ENCODE peak calls at places on chromosomes 12 and 14, in six cellular contexts. One of them, this sample, is unnamed.

GRCh38 chr14:100665518-100666032 is 61.1 kb upstream of the DLK1 start:
- DNase-seq in effector memory CD4-positive, alpha-beta T cell: no peak
- DNase-seq in T-cell: no peak
- DNase-seq in tibial nerve: no peak
- DNase-seq in sciatic nerve: no peak
- DNase-seq in fibroblast of lung: peak; percentile 21
- DNase-seq in this sample: no peak

GRCh38 chr14:59308706-59309105 is 120.2 kb downstream of the DAAM1 start:
- DNase-seq in tibial nerve: no peak
- DNase-seq in effector memory CD4-positive, alpha-beta T cell: no peak
- DNase-seq in fibroblast of lung: no peak
- DNase-seq in sciatic nerve: no peak
- DNase-seq in T-cell: no peak
- DNase-seq in this sample: no peak

GRCh38 chr14:103372552-103373304 is 12.5 kb upstream of the MARK3 start:
- DNase-seq in sciatic nerve: peak; percentile 53
- DNase-seq in fibroblast of lung: peak; percentile 89
- DNase-seq in T-cell: no peak
- DNase-seq in effector memory CD4-positive, alpha-beta T cell: no peak
- DNase-seq in tibial nerve: no peak
- DNase-seq in this sample: no peak

GRCh38 chr12:114995891-114996290 is 311.9 kb upstream of the TBX3 start:
- DNase-seq in fibroblast of lung: peak; percentile 54
- DNase-seq in tibial nerve: no peak
- DNase-seq in T-cell: no peak
- DNase-seq in effector memory CD4-positive, alpha-beta T cell: no peak
- DNase-seq in sciatic nerve: no peak
- DNase-seq in this sample: no peak

GRCh38 chr12:11635341-11635740 is 14.1 kb upstream of the ETV6 start:
- DNase-seq in effector memory CD4-positive, alpha-beta T cell: no peak
- DNase-seq in T-cell: no peak
- DNase-seq in tibial nerve: no peak
- DNase-seq in sciatic nerve: no peak
- DNase-seq in fibroblast of lung: no peak
- DNase-seq in this sample: no peak

GRCh38 chr12:18807714-18808113 is 69.8 kb downstream of the CAPZA3 start:
- DNase-seq in sciatic nerve: no peak
- DNase-seq in T-cell: no peak
- DNase-seq in tibial nerve: no peak
- DNase-seq in fibroblast of lung: no peak
- DNase-seq in effector memory CD4-positive, alpha-beta T cell: no peak
- DNase-seq in this sample: no peak

GRCh38 chr12:108129017-108129812 is at the start of gene WSCD2:
- DNase-seq in effector memory CD4-positive, alpha-beta T cell: no peak
- DNase-seq in sciatic nerve: no peak
- DNase-seq in fibroblast of lung: no peak
- DNase-seq in T-cell: no peak
- DNase-seq in tibial nerve: peak; percentile 28
- DNase-seq in this sample: no peak

GRCh38 chr12:110923692-110924334 is 3.4 kb upstream of the MYL2 start:
- DNase-seq in tibial nerve: no peak
- DNase-seq in effector memory CD4-positive, alpha-beta T cell: no peak
- DNase-seq in T-cell: no peak
- DNase-seq in fibroblast of lung: no peak
- DNase-seq in sciatic nerve: no peak
- DNase-seq in this sample: no peak

GRCh38 chr14:104891121-104891551 is 26.1 kb downstream of the CEP170B start:
- DNase-seq in sciatic nerve: no peak
- DNase-seq in T-cell: no peak
- DNase-seq in tibial nerve: no peak
- DNase-seq in effector memory CD4-positive, alpha-beta T cell: no peak
- DNase-seq in fibroblast of lung: no peak
- DNase-seq in this sample: no peak

GRCh38 chr12:3428631-3429030 is 62.4 kb upstream of the PRMT8 start:
- DNase-seq in effector memory CD4-positive, alpha-beta T cell: no peak
- DNase-seq in tibial nerve: no peak
- DNase-seq in fibroblast of lung: no peak
- DNase-seq in T-cell: no peak
- DNase-seq in sciatic nerve: no peak
- DNase-seq in this sample: no peak

GRCh38 chr14:36442824-36443241 is 77.2 kb downstream of the NKX2-1 start:
- DNase-seq in fibroblast of lung: no peak
- DNase-seq in tibial nerve: no peak
- DNase-seq in sciatic nerve: no peak
- DNase-seq in effector memory CD4-positive, alpha-beta T cell: no peak
- DNase-seq in T-cell: no peak
- DNase-seq in this sample: no peak

GRCh38 chr12:68036642-68037041 is 47.4 kb downstream of the IFNG-AS1 start:
- DNase-seq in effector memory CD4-positive, alpha-beta T cell: no peak
- DNase-seq in fibroblast of lung: no peak
- DNase-seq in tibial nerve: no peak
- DNase-seq in T-cell: no peak
- DNase-seq in sciatic nerve: no peak
- DNase-seq in this sample: no peak

GRCh38 chr12:68495666-68496065 is 115.0 kb upstream of the RAP1B start:
- DNase-seq in effector memory CD4-positive, alpha-beta T cell: no peak
- DNase-seq in fibroblast of lung: peak; percentile 18
- DNase-seq in T-cell: no peak
- DNase-seq in sciatic nerve: no peak
- DNase-seq in tibial nerve: no peak
- DNase-seq in this sample: no peak

GRCh38 chr12:80648866-80649265 is 58.6 kb upstream of the MYF6 start:
- DNase-seq in effector memory CD4-positive, alpha-beta T cell: no peak
- DNase-seq in T-cell: no peak
- DNase-seq in sciatic nerve: no peak
- DNase-seq in fibroblast of lung: peak; percentile 78
- DNase-seq in tibial nerve: no peak
- DNase-seq in this sample: no peak

GRCh38 chr14:105508601-105509000 is 17.6 kb downstream of the TEDC1 start:
- DNase-seq in T-cell: no peak
- DNase-seq in sciatic nerve: no peak
- DNase-seq in tibial nerve: no peak
- DNase-seq in effector memory CD4-positive, alpha-beta T cell: no peak
- DNase-seq in fibroblast of lung: no peak
- DNase-seq in this sample: no peak

GRCh38 chr14:30131698-30132097 is 204.1 kb upstream of the PRKD1 start:
- DNase-seq in effector memory CD4-positive, alpha-beta T cell: no peak
- DNase-seq in tibial nerve: no peak
- DNase-seq in T-cell: no peak
- DNase-seq in fibroblast of lung: no peak
- DNase-seq in sciatic nerve: no peak
- DNase-seq in this sample: no peak

GRCh38 chr12:122861586-122861970 is 26.3 kb downstream of the HIP1R start:
- DNase-seq in sciatic nerve: no peak
- DNase-seq in fibroblast of lung: no peak
- DNase-seq in effector memory CD4-positive, alpha-beta T cell: no peak
- DNase-seq in T-cell: no peak
- DNase-seq in tibial nerve: no peak
- DNase-seq in this sample: no peak

GRCh38 chr14:69904246-69904645 is 25.0 kb downstream of the SMOC1 start:
- DNase-seq in sciatic nerve: no peak
- DNase-seq in fibroblast of lung: no peak
- DNase-seq in tibial nerve: no peak
- DNase-seq in effector memory CD4-positive, alpha-beta T cell: no peak
- DNase-seq in T-cell: no peak
- DNase-seq in this sample: no peak

GRCh38 chr14:73753043-73753886 is 39.1 kb upstream of the PNMA1 start:
- DNase-seq in tibial nerve: no peak
- DNase-seq in fibroblast of lung: no peak
- DNase-seq in T-cell: peak; percentile 59
- DNase-seq in sciatic nerve: no peak
- DNase-seq in effector memory CD4-positive, alpha-beta T cell: no peak
- DNase-seq in this sample: no peak

GRCh38 chr12:15584366-15585041 is 204.7 kb downstream of the EPS8 start:
- DNase-seq in effector memory CD4-positive, alpha-beta T cell: no peak
- DNase-seq in tibial nerve: peak; percentile 49
- DNase-seq in T-cell: peak; percentile 34
- DNase-seq in fibroblast of lung: peak; percentile 90
- DNase-seq in sciatic nerve: no peak
- DNase-seq in this sample: no peak

GRCh38 chr12:110349521-110350151 is 53.9 kb downstream of the ANAPC7 start:
- DNase-seq in tibial nerve: no peak
- DNase-seq in fibroblast of lung: no peak
- DNase-seq in T-cell: peak; percentile 51
- DNase-seq in sciatic nerve: no peak
- DNase-seq in effector memory CD4-positive, alpha-beta T cell: no peak
- DNase-seq in this sample: no peak

GRCh38 chr12:124040286-124040685 is 67.3 kb downstream of the ZNF664 start:
- DNase-seq in fibroblast of lung: no peak
- DNase-seq in sciatic nerve: no peak
- DNase-seq in effector memory CD4-positive, alpha-beta T cell: no peak
- DNase-seq in T-cell: no peak
- DNase-seq in tibial nerve: no peak
- DNase-seq in this sample: no peak

GRCh38 chr12:101859664-101860607 is 17.4 kb upstream of the DRAM1 start:
- DNase-seq in sciatic nerve: no peak
- DNase-seq in fibroblast of lung: no peak
- DNase-seq in T-cell: no peak
- DNase-seq in effector memory CD4-positive, alpha-beta T cell: no peak
- DNase-seq in tibial nerve: no peak
- DNase-seq in this sample: no peak

GRCh38 chr14:45990252-45990651 is 661.3 kb downstream of the RPL10L start:
- DNase-seq in sciatic nerve: no peak
- DNase-seq in fibroblast of lung: no peak
- DNase-seq in effector memory CD4-positive, alpha-beta T cell: no peak
- DNase-seq in tibial nerve: no peak
- DNase-seq in T-cell: no peak
- DNase-seq in this sample: no peak

GRCh38 chr14:36214476-36215216 is 38.1 kb upstream of the PTCSC3 start:
- DNase-seq in fibroblast of lung: no peak
- DNase-seq in effector memory CD4-positive, alpha-beta T cell: no peak
- DNase-seq in sciatic nerve: no peak
- DNase-seq in T-cell: no peak
- DNase-seq in tibial nerve: no peak
- DNase-seq in this sample: no peak

GRCh38 chr14:60653388-60653690 is 4.1 kb upstream of the SIX1 start:
- DNase-seq in fibroblast of lung: no peak
- DNase-seq in tibial nerve: no peak
- DNase-seq in effector memory CD4-positive, alpha-beta T cell: no peak
- DNase-seq in sciatic nerve: no peak
- DNase-seq in T-cell: no peak
- DNase-seq in this sample: no peak

GRCh38 chr14:34792593-34792992 is 78.2 kb upstream of the CFL2 start:
- DNase-seq in sciatic nerve: no peak
- DNase-seq in tibial nerve: no peak
- DNase-seq in T-cell: no peak
- DNase-seq in fibroblast of lung: no peak
- DNase-seq in effector memory CD4-positive, alpha-beta T cell: no peak
- DNase-seq in this sample: no peak

GRCh38 chr12:80269953-80270552 is 170.7 kb downstream of the OTOGL start:
- DNase-seq in sciatic nerve: no peak
- DNase-seq in T-cell: no peak
- DNase-seq in tibial nerve: peak; percentile 16
- DNase-seq in fibroblast of lung: peak; percentile 66
- DNase-seq in effector memory CD4-positive, alpha-beta T cell: no peak
- DNase-seq in this sample: no peak

GRCh38 chr12:30537228-30537627 is 158.4 kb downstream of the IPO8 start:
- DNase-seq in effector memory CD4-positive, alpha-beta T cell: no peak
- DNase-seq in sciatic nerve: no peak
- DNase-seq in fibroblast of lung: no peak
- DNase-seq in T-cell: no peak
- DNase-seq in tibial nerve: no peak
- DNase-seq in this sample: no peak

GRCh38 chr12:101501410-101502045 is 26.4 kb downstream of the SPIC start:
- DNase-seq in sciatic nerve: no peak
- DNase-seq in tibial nerve: no peak
- DNase-seq in T-cell: no peak
- DNase-seq in effector memory CD4-positive, alpha-beta T cell: no peak
- DNase-seq in fibroblast of lung: peak; percentile 92
- DNase-seq in this sample: no peak

GRCh38 chr12:6180300-6181051 is 19.7 kb upstream of the CD9 start:
- DNase-seq in fibroblast of lung: peak; percentile 90
- DNase-seq in sciatic nerve: peak; percentile 79
- DNase-seq in tibial nerve: peak; percentile 67
- DNase-seq in T-cell: no peak
- DNase-seq in effector memory CD4-positive, alpha-beta T cell: no peak
- DNase-seq in this sample: no peak

This sample was measured in T-helper 9 cell.